ENCODE peak calls at places on chromosomes 12 and 14, in six cellular contexts. Q is A549, G is endothelial cell of umbilical vein, L is K562, O is HepG2, T is GM12878. N is an unnamed sample.
A peak's percentile ranks its signal among the peaks of the same experiment; 100 is the strongest.

GRCh38 chr14:58131386-58131785 is 20.6 kb downstream of the ARMH4 start:
- DNase-seq in Q (no peak), G (no peak), L (no peak), O (peak; percentile 31), T (no peak), N (no peak)

GRCh38 chr14:63192085-63192484 is 12.2 kb upstream of the RHOJ start:
- DNase-seq in Q (no peak), G (peak; percentile 93), L (no peak), O (no peak), T (no peak), N (no peak)

GRCh38 chr12:65277994-65278575 is 398 bp upstream of the MSRB3 start:
- DNase-seq in Q (no peak), G (no peak), L (no peak), O (no peak), T (no peak), N (peak; percentile 19)

GRCh38 chr12:98146487-98146886 is 368.9 kb upstream of the TMPO start:
- DNase-seq in Q (no peak), G (no peak), L (no peak), O (no peak), T (no peak), N (no peak)

GRCh38 chr12:6336859-6337744 is 4.8 kb downstream of the TNFRSF1A start:
- DNase-seq in Q (no peak), G (peak; percentile 27), L (peak; percentile 29), O (no peak), T (no peak), N (peak; percentile 97)

GRCh38 chr12:127280393-127281275 is 986.3 kb upstream of the TMEM132C start:
- DNase-seq in Q (peak; percentile 3), G (no peak), L (peak; percentile 86), O (peak; percentile 4), T (no peak), N (no peak)

GRCh38 chr12:53128780-53129747 is 25.8 kb downstream of the SOAT2 start:
- DNase-seq in Q (no peak), G (no peak), L (no peak), O (no peak), T (no peak), N (peak; percentile 20)

GRCh38 chr14:70425349-70425748 is 8.5 kb upstream of the SYNJ2BP start:
- DNase-seq in Q (no peak), G (no peak), L (no peak), O (no peak), T (no peak), N (no peak)

GRCh38 chr14:71532349-71532748 is 399.9 kb upstream of the RGS6 start:
- DNase-seq in Q (no peak), G (no peak), L (no peak), O (no peak), T (no peak), N (no peak)

GRCh38 chr14:89455412-89455811 is 38.4 kb upstream of the FOXN3 start:
- DNase-seq in Q (no peak), G (no peak), L (peak; percentile 10), O (no peak), T (no peak), N (no peak)

GRCh38 chr12:54287316-54288157 is 7.0 kb downstream of the HNRNPA1 start:
- DNase-seq in Q (no peak), G (no peak), L (peak; percentile 4), O (no peak), T (no peak), N (peak; percentile 54)

GRCh38 chr12:119235352-119235751 is 56.6 kb downstream of the HSPB8 start:
- DNase-seq in Q (no peak), G (no peak), L (peak; percentile 21), O (no peak), T (no peak), N (no peak)

GRCh38 chr12:94798107-94798506 is 147.8 kb upstream of the TMCC3 start:
- DNase-seq in Q (no peak), G (no peak), L (no peak), O (no peak), T (no peak), N (no peak)

GRCh38 chr12:121793836-121794531 is 496 bp upstream of the RHOF start:
- DNase-seq in Q (peak; percentile 88), G (peak; percentile 94), L (peak; percentile 90), O (peak; percentile 75), T (peak; percentile 82), N (peak; percentile 99)

GRCh38 chr12:92971869-92972524 is 42.9 kb upstream of the EEA1 start:
- DNase-seq in Q (no peak), G (peak; percentile 45), L (no peak), O (no peak), T (no peak), N (no peak)
- H3K4me3 ChIP-seq in Q (no peak overlapping the region), G (no peak overlapping the region), L (no peak overlapping the region), O (no peak overlapping the region), T (no peak overlapping the region), N (no peak overlapping the region)

DNA sequence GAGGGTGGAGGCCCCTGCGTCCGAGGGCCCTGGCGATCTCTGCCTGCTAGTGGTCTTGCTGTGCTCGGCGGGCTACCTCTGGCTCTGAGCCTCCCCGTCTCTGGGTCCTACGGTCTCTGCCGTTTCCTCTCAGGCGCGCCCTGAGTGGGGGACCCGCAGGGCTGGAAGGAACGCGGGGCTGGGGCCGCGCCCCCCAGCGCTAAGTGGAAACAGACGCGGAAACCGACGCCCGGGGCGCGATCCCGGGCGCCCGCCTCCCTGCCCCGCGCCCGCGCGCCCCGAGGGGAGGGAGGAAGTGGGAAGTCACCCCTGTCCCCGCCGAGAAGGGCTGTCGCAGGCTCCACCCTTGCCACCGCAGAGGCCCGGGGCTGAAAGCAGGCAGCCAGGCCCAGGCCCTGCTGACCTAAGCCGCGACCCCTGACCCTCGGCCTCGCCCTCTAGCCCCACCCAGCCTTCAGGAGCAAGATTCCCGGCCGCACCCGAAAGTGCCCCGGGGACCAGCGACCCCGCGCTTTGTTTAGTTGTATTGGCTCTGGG is 831 bp downstream of the CRIP1 start:
- DNase-seq in Q (no peak), G (no peak), L (no peak), O (no peak), T (no peak), N (peak; percentile 55)
- TF ChIP-seq POLR2A in Q (no peak), G (no peak), L (no peak), O (no peak), T (no peak), N (no peak)

GRCh38 chr12:46386360-46386867 is 13.8 kb upstream of the SLC38A2 start:
- DNase-seq in Q (no peak), G (peak; percentile 77), L (no peak), O (peak; percentile 94), T (no peak), N (no peak)

GRCh38 chr12:46388427-46388992 is 15.9 kb upstream of the SLC38A2 start:
- DNase-seq in Q (no peak), G (peak; percentile 20), L (no peak), O (no peak), T (peak; percentile 75), N (peak; percentile 66)

GRCh38 chr12:46389130-46389616 is 16.6 kb upstream of the SLC38A2 start:
- DNase-seq in Q (no peak), G (peak; percentile 49), L (no peak), O (no peak), T (no peak), N (no peak)

GRCh38 chr12:46386877-46387629 is 14.5 kb upstream of the SLC38A2 start:
- DNase-seq in Q (no peak), G (no peak), L (no peak), O (no peak), T (no peak), N (peak; percentile 89)

DNA sequence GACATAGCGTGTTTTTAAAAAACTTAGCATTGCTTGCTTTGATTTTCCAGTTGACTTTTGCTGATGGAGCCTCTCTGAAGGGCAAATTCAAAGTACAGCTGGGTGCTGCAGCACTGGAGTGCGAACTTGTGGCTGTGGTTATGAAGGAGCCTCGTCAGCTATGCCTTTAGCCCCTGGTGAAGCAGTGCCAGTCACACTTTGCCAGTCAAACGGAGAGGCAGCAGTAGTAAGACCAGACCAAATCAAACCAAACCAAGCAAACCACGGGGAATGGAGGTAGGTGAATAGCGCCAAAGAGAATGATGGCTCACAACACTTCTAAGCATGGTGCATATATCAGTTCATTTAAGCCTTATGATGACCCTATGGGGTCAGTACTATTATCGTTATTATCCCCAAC is 15.1 kb upstream of the SLC38A2 start:
- DNase-seq in Q (no peak), G (no peak), L (no peak), O (no peak), T (no peak), N (peak; percentile 26)
- TF ChIP-seq MYC in Q (no peak), G (no peak), L (no peak), O (no peak), T (no peak), N (no peak)

GRCh38 chr12:69879007-69879960 is 54.3 kb downstream of the MYRFL start:
- DNase-seq in Q (peak; percentile 76), G (peak; percentile 76), L (peak; percentile 74), O (peak; percentile 51), T (no peak), N (peak; percentile 70)
- H3K4me3 ChIP-seq in Q (peak overlapping the region; percentile 32), G (no peak overlapping the region), L (no peak overlapping the region), O (no peak overlapping the region), T (no peak overlapping the region), N (no peak overlapping the region)

GRCh38 chr12:113207621-113208040 is 13.6 kb upstream of the TPCN1 start:
- DNase-seq in Q (no peak), G (no peak), L (no peak), O (no peak), T (no peak), N (peak; percentile 94)

GRCh38 chr12:113211160-113211559 is 10.1 kb upstream of the TPCN1 start:
- DNase-seq in Q (no peak), G (no peak), L (no peak), O (no peak), T (no peak), N (no peak)

GRCh38 chr12:113204806-113205205 is 16.5 kb upstream of the TPCN1 start:
- DNase-seq in Q (no peak), G (no peak), L (no peak), O (no peak), T (no peak), N (peak; percentile 72)

GRCh38 chr12:113203852-113204760 is 17.2 kb upstream of the TPCN1 start:
- DNase-seq in Q (no peak), G (no peak), L (no peak), O (peak; percentile 12), T (no peak), N (peak; percentile 88)

GRCh38 chr12:113208041-113208934 is 13.0 kb upstream of the TPCN1 start:
- DNase-seq in Q (no peak), G (no peak), L (no peak), O (no peak), T (peak; percentile 99), N (peak; percentile 100)
- TF ChIP-seq POLR2A in Q (no peak), G (no peak), L (no peak), O (no peak), T (peak; percentile 75), N (peak; percentile 35)

N was measured in NB4.